ENCODE peak calls at places on chromosomes 11 and 22, in four cellular contexts. O is AG09319; R is AG08396; B is stimulated activated CD4-positive, alpha-beta T cell treated with anti-CD3 and anti-CD28 coated beads, Interleukin-4, amount 100 ng/mL, for 1 hour. T is an unnamed sample.

GRCh38 chr11:111793863-111794262 is 27.7 kb upstream of the PPP2R1B start:
- DNase-seq in B (no peak), R (peak), O (peak), T (peak)

GRCh38 chr11:109424893-109425292 is 2.9 kb downstream of the C11orf87 start:
- DNase-seq in B (no peak), O (no peak), R (no peak), T (no peak)

GRCh38 chr11:75035911-75036536 is 47.3 kb downstream of the NEU3 start:
- DNase-seq in B (no peak), O (no peak), R (no peak), T (no peak)

GRCh38 chr11:106473089-106473722 is 395.7 kb downstream of the AASDHPPT start:
- DNase-seq in O (no peak), B (no peak), R (no peak), T (no peak)

GRCh38 chr11:96038046-96038445 is 114.1 kb upstream of the MTMR2 start:
- DNase-seq in O (no peak), B (no peak), R (no peak), T (no peak)

GRCh38 chr11:17604201-17604912 is 57.3 kb downstream of the OTOG start:
- DNase-seq in B (no peak), R (no peak), O (no peak), T (no peak)

GRCh38 chr11:5257296-5257695 is 2.7 kb upstream of the HBG2 start:
- DNase-seq in B (no peak), O (no peak), R (no peak), T (no peak)

GRCh38 chr11:15159085-15159484 is 44.4 kb downstream of the INSC start:
- DNase-seq in B (no peak), O (no peak), R (peak), T (no peak)

GRCh38 chr22:27686534-27686933 is 115.0 kb downstream of the MN1 start:
- DNase-seq in B (no peak), R (peak), O (peak), T (no peak)

GRCh38 chr11:67379061-67380058 is 6.0 kb upstream of the CLCF1 start:
- DNase-seq in B (no peak), R (no peak), O (no peak), T (no peak)

GRCh38 chr11:36164522-36165250 is 124.5 kb downstream of the COMMD9 start:
- DNase-seq in R (no peak), B (no peak), O (no peak), T (no peak)

GRCh38 chr11:62921201-62921572 is at the start of gene CHRM1:
- DNase-seq in B (no peak), R (no peak), O (no peak), T (no peak)

GRCh38 chr11:68632802-68633201 is 51.5 kb upstream of the GAL start:
- DNase-seq in B (peak), R (no peak), O (peak), T (peak)

GRCh38 chr11:115503083-115503885 is 931 bp downstream of the CADM1 start:
- DNase-seq in R (peak), O (no peak), B (peak), T (no peak)

GRCh38 chr11:65663634-65664200 is 1.0 kb upstream of the RELA start:
- DNase-seq in O (peak), B (peak), R (peak), T (peak)

GRCh38 chr11:96306933-96307747 is 35.9 kb downstream of the MAML2 start:
- DNase-seq in O (peak), B (no peak), R (peak), T (peak)

GRCh38 chr11:72716788-72717435 is 35.3 kb downstream of the ARAP1 start:
- DNase-seq in O (no peak), R (no peak), B (no peak), T (no peak)

GRCh38 chr11:125926682-125927081 is 19.2 kb upstream of the VSIG10L2 start:
- DNase-seq in O (no peak), B (no peak), R (no peak), T (no peak)

T was measured in AG09309.